ENCODE peak calls at places on chromosomes 4 and X, in eight cellular contexts. P, Q, Z, U, G, A, L and H are unnamed samples.

GRCh38 chr4:7392438-7393374 is 42.0 kb downstream of the PSAPL1 start:
- DNase-seq in P (no peak), Q (peak; percentile 64), Z (peak; percentile 86), U (no peak), G (no peak), A (no peak), L (peak; percentile 20), H (peak; percentile 49)

GRCh38 chr4:4704267-4704666 is 155.2 kb upstream of the MSX1 start:
- DNase-seq in P (no peak), Q (no peak), Z (no peak), U (no peak), G (no peak), A (no peak), L (no peak), H (peak; percentile 86)

GRCh38 chrX:132270699-132271098 is 51.5 kb upstream of the RAP2C start:
- DNase-seq in P (no peak), Q (no peak), Z (peak; percentile 78), U (no peak), G (no peak), A (no peak), L (peak; percentile 58), H (peak; percentile 52)

GRCh38 chr4:150852237-150852636 is 162.8 kb downstream of the LRBA start:
- DNase-seq in P (no peak), Q (no peak), Z (no peak), U (no peak), G (no peak), A (no peak), L (no peak), H (no peak)

GRCh38 chrX:149274516-149275105 is 230.5 kb downstream of the IDS start:
- DNase-seq in P (no peak), Q (peak; percentile 29), Z (peak; percentile 3), U (no peak), G (no peak), A (no peak), L (no peak), H (no peak)

GRCh38 chrX:40097492-40098263 is at the start of gene BCOR:
- DNase-seq in P (no peak), Q (peak; percentile 86), Z (no peak), U (peak; percentile 83), G (no peak), A (peak; percentile 85), L (no peak), H (peak; percentile 48)

GRCh38 chr4:111154924-111155323 is 532.0 kb upstream of the PITX2 start:
- DNase-seq in P (no peak), Q (peak; percentile 44), Z (no peak), U (no peak), G (no peak), A (no peak), L (no peak), H (no peak)

GRCh38 chrX:118536687-118537461 is 41.3 kb downstream of the DOCK11 start:
- DNase-seq in P (peak; percentile 48), Q (no peak), Z (peak; percentile 31), U (peak; percentile 28), G (no peak), A (peak; percentile 31), L (no peak), H (peak; percentile 62)

GRCh38 chrX:103918050-103918449 is 44.4 kb upstream of the TMSB15B start:
- DNase-seq in P (peak; percentile 19), Q (no peak), Z (peak; percentile 52), U (peak; percentile 86), G (peak; percentile 61), A (peak; percentile 74), L (no peak), H (peak; percentile 72)

GRCh38 chr4:548976-549375 is 27.1 kb downstream of the TMEM271 start:
- DNase-seq in P (no peak), Q (no peak), Z (no peak), U (no peak), G (no peak), A (no peak), L (no peak), H (peak; percentile 6)

GRCh38 chr4:165524532-165525190 is 145.9 kb downstream of the CPE start:
- DNase-seq in P (no peak), Q (no peak), Z (peak; percentile 45), U (no peak), G (no peak), A (no peak), L (no peak), H (peak; percentile 52)

GRCh38 chr4:5412296-5412695 is 296.1 kb downstream of the EVC2 start:
- DNase-seq in P (no peak), Q (no peak), Z (no peak), U (no peak), G (no peak), A (no peak), L (no peak), H (no peak)

GRCh38 chr4:68691186-68691585 is 20.7 kb upstream of the UGT2B15 start:
- DNase-seq in P (no peak), Q (no peak), Z (no peak), U (no peak), G (no peak), A (no peak), L (no peak), H (no peak)

GRCh38 chrX:52988985-52989917 is 30.9 kb upstream of the FAM156A start:
- DNase-seq in P (no peak), Q (no peak), Z (peak; percentile 17), U (no peak), G (no peak), A (no peak), L (no peak), H (no peak)

GRCh38 chr4:61202100-61202637 is 2.0 kb downstream of the ADGRL3 start:
- DNase-seq in P (no peak), Q (peak; percentile 59), Z (no peak), U (peak; percentile 32), G (peak; percentile 68), A (no peak), L (no peak), H (peak; percentile 38)

GRCh38 chr4:8073206-8073863 is 85.3 kb downstream of the ABLIM2 start:
- DNase-seq in P (no peak), Q (peak; percentile 44), Z (no peak), U (no peak), G (no peak), A (no peak), L (no peak), H (no peak)

GRCh38 chr4:75916091-75916661 is 13.9 kb upstream of the PPEF2 start:
- DNase-seq in P (peak; percentile 7), Q (no peak), Z (peak; percentile 37), U (peak; percentile 51), G (no peak), A (peak; percentile 41), L (no peak), H (peak; percentile 78)

GRCh38 chr4:15144249-15144966 is 142.1 kb downstream of the CPEB2 start:
- DNase-seq in P (no peak), Q (no peak), Z (no peak), U (no peak), G (no peak), A (no peak), L (no peak), H (peak; percentile 55)

GRCh38 chr4:53671757-53672156 is 80.5 kb upstream of the LNX1 start:
- DNase-seq in P (no peak), Q (no peak), Z (no peak), U (peak; percentile 24), G (no peak), A (no peak), L (no peak), H (no peak)

GRCh38 chr4:91114386-91114785 is 987.2 kb downstream of the CCSER1 start:
- DNase-seq in P (no peak), Q (no peak), Z (no peak), U (no peak), G (no peak), A (no peak), L (no peak), H (no peak)

GRCh38 chr4:91111556-91111955 is 984.4 kb downstream of the CCSER1 start:
- DNase-seq in P (no peak), Q (no peak), Z (no peak), U (no peak), G (no peak), A (no peak), L (no peak), H (no peak)

GRCh38 chr4:91118597-91118996 is 991.4 kb downstream of the CCSER1 start:
- DNase-seq in P (no peak), Q (no peak), Z (no peak), U (no peak), G (no peak), A (no peak), L (no peak), H (no peak)

GRCh38 chr4:91113130-91113706 is 986.0 kb downstream of the CCSER1 start:
- DNase-seq in P (no peak), Q (no peak), Z (peak; percentile 8), U (peak; percentile 42), G (no peak), A (no peak), L (no peak), H (peak; percentile 45)

DNA sequence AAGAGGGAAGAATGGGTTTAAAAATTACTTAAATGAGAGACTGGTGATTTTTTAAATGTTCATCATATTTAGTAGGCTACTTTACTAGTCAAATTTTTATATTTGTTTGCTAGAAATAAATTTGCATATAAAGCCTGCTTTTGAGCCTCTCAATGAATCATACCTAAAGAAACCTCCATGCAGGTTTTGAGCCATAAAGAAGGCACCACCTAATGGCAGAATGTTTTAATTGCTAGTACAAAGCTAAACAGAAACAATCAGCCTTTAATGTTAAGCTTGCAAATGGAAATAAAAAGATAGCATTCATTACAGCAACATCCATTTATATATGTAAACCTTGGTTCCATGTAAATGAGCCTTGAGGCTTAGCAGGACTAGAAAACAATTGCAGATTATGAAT is 989.7 kb downstream of the CCSER1 start:
- DNase-seq in P (no peak), Q (no peak), Z (peak; percentile 3), U (no peak), G (no peak), A (no peak), L (no peak), H (peak; percentile 48)
- TF ChIP-seq CTCF in P (no peak), Q (peak; percentile 18), Z (peak; percentile 19), U (peak; percentile 45), G (no peak), A (peak; percentile 21), L (no peak), H (peak; percentile 47)

GRCh38 chr4:2842667-2843022 is 999 bp upstream of the ADD1 start:
- DNase-seq in P (no peak), Q (no peak), Z (no peak), U (no peak), G (no peak), A (no peak), L (no peak), H (no peak)
- H3K4me3 ChIP-seq in P (peak overlapping the region; percentile 80), Q (no peak overlapping the region), Z (peak overlapping the region; percentile 68), U (peak overlapping the region; percentile 87), G (peak overlapping the region; percentile 94), A (peak overlapping the region; percentile 62), L (peak overlapping the region; percentile 80), H (peak overlapping the region; percentile 83)

DNA sequence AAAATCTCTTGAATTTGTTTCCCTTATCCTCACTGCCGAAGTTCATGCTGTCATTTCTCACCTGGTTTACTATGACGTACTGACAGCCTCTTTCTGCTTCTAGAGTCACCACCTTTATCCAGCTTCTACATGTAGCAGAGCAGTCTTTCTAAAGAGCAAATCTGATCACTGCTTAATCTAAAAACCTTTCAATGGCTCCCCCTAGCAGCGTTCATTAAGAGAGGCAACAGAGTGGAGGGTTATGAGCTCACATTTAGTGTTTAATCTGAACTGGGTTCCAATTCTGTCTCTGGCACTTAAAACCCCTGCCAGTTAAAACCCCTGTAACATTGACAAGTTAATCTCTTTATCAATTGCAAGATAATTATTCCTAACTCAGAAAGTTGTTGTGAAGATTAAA is 4.4 kb downstream of the RBPJ start:
- DNase-seq in P (no peak), Q (no peak), Z (peak; percentile 40), U (peak; percentile 21), G (no peak), A (no peak), L (no peak), H (peak; percentile 76)
- TF ChIP-seq CTCF in P (peak; percentile 53), Q (peak; percentile 25), Z (peak; percentile 31), U (peak; percentile 58), G (peak; percentile 36), A (peak; percentile 44), L (peak; percentile 49), H (peak; percentile 70)

GRCh38 chr4:183905081-183905592 is at the start of gene STOX2:
- DNase-seq in P (no peak), Q (peak; percentile 91), Z (peak; percentile 27), U (peak; percentile 93), G (peak; percentile 89), A (no peak), L (no peak), H (peak; percentile 28)
- H3K4me3 ChIP-seq in P (no peak within 1 kb of the TSS), Q (peak within 1 kb of the TSS; percentile 85), Z (peak within 1 kb of the TSS; percentile 60), U (peak within 1 kb of the TSS; percentile 64), G (peak within 1 kb of the TSS; percentile 76), A (no peak within 1 kb of the TSS), L (peak within 1 kb of the TSS; percentile 30), H (peak within 1 kb of the TSS; percentile 46)